ENCODE peak calls at places on chromosomes 6 and 20, in four cellular contexts. C, X, F and K are unnamed samples.

GRCh38 chr6:75528423-75528822 is 34.8 kb upstream of the FILIP1 start:
- DNase-seq in X (no peak), F (no peak), C (peak; percentile 23), K (no peak)

GRCh38 chr20:23387118-23387443 is 25.1 kb downstream of the GZF1 start:
- DNase-seq in F (no peak), C (no peak), X (no peak), K (no peak)

GRCh38 chr20:53917145-53918009 is 153.0 kb downstream of the BCAS1 start:
- DNase-seq in F (no peak), X (no peak), C (peak; percentile 79), K (peak; percentile 67)

GRCh38 chr6:43877021-43877420 is 107.0 kb downstream of the VEGFA start:
- DNase-seq in X (no peak), C (no peak), F (no peak), K (peak; percentile 23)

GRCh38 chr6:170086639-170087420 is 204.0 kb downstream of the DLL1 start:
- DNase-seq in C (no peak), F (no peak), X (no peak), K (no peak)

GRCh38 chr20:57614490-57615471 is 5.4 kb downstream of the ZBP1 start:
- DNase-seq in C (no peak), X (no peak), F (no peak), K (no peak)

GRCh38 chr6:139973602-139974373 is 599.3 kb upstream of the CITED2 start:
- DNase-seq in X (no peak), C (peak; percentile 23), F (no peak), K (peak; percentile 75)

GRCh38 chr6:46719099-46719498 is 16.1 kb downstream of the PLA2G7 start:
- DNase-seq in F (no peak), C (no peak), X (no peak), K (no peak)

GRCh38 chr6:152184573-152185157 is 377.2 kb downstream of the ESR1 start:
- DNase-seq in X (no peak), F (no peak), C (no peak), K (no peak)

GRCh38 chr6:73942581-73942980 is 246.6 kb downstream of the CD109 start:
- DNase-seq in C (peak; percentile 29), X (no peak), F (peak; percentile 24), K (no peak)

GRCh38 chr20:21156266-21156665 is 30.4 kb downstream of the KIZ start:
- DNase-seq in X (no peak), F (peak; percentile 29), C (peak; percentile 58), K (no peak)

GRCh38 chr6:683742-684440 is 9.0 kb downstream of the EXOC2 start:
- DNase-seq in X (no peak), F (no peak), C (peak; percentile 75), K (peak; percentile 7)

GRCh38 chr20:63911171-63911570 is 16.2 kb downstream of the DNAJC5 start:
- DNase-seq in X (no peak), F (no peak), C (peak; percentile 73), K (peak; percentile 67)

GRCh38 chr6:6696867-6697531 is 108.5 kb downstream of the LY86 start:
- DNase-seq in C (peak; percentile 53), X (no peak), F (no peak), K (peak; percentile 48)

GRCh38 chr6:165844232-165844631 is 181.2 kb upstream of the PDE10A start:
- DNase-seq in F (no peak), X (no peak), C (no peak), K (no peak)

GRCh38 chr6:15623282-15624116 is 39.3 kb downstream of the DTNBP1 start:
- DNase-seq in X (no peak), F (no peak), C (peak; percentile 24), K (peak; percentile 65)

GRCh38 chr6:108455688-108456087 is 105.0 kb upstream of the FOXO3 start:
- DNase-seq in F (no peak), X (no peak), C (no peak), K (no peak)

GRCh38 chr6:158002951-158003853 is 21.5 kb downstream of the SYNJ2 start:
- DNase-seq in F (no peak), X (no peak), C (peak; percentile 89), K (no peak)

GRCh38 chr6:132780770-132781371 is 17.6 kb downstream of the SLC18B1 start:
- DNase-seq in F (no peak), X (no peak), C (peak; percentile 55), K (no peak)

GRCh38 chr20:32252189-32252588 is 25.3 kb upstream of the KIF3B start:
- DNase-seq in F (no peak), X (no peak), C (no peak), K (no peak)

GRCh38 chr6:147808631-147809030 is 300.1 kb downstream of the SAMD5 start:
- DNase-seq in F (no peak), C (no peak), X (no peak), K (no peak)

GRCh38 chr6:112282217-112282616 is 27.9 kb upstream of the LAMA4 start:
- DNase-seq in F (peak; percentile 39), X (no peak), C (peak; percentile 85), K (no peak)

GRCh38 chr6:134732761-134733160 is 217.1 kb downstream of the ALDH8A1 start:
- DNase-seq in X (no peak), C (peak; percentile 40), F (no peak), K (no peak)

GRCh38 chr20:56426926-56427325 is 14.9 kb downstream of the CASS4 start:
- DNase-seq in C (no peak), X (no peak), F (no peak), K (no peak)

GRCh38 chr6:41071501-41071922 is 644 bp downstream of the OARD1 start:
- DNase-seq in C (no peak), X (no peak), F (no peak), K (no peak)

GRCh38 chr20:12394786-12395185 is 477.1 kb downstream of the BTBD3 start:
- DNase-seq in C (no peak), X (no peak), F (no peak), K (no peak)

GRCh38 chr20:53382263-53382844 is 211.3 kb downstream of the ZNF217 start:
- DNase-seq in X (no peak), F (no peak), C (no peak), K (no peak)

GRCh38 chr6:42783177-42783875 is 1.5 kb downstream of the BICRAL start:
- DNase-seq in F (peak; percentile 60), C (peak; percentile 79), X (peak; percentile 70), K (peak; percentile 61)

GRCh38 chr6:2503816-2504494 is 246.8 kb downstream of the MYLK4 start:
- DNase-seq in C (no peak), F (no peak), X (no peak), K (no peak)

GRCh38 chr6:145070791-145071190 is 664.5 kb downstream of the EPM2A start:
- DNase-seq in C (peak; percentile 39), X (no peak), F (peak; percentile 69), K (no peak)

GRCh38 chr6:45532626-45533258 is 155.0 kb upstream of the SUPT3H start:
- DNase-seq in X (no peak), C (peak; percentile 40), F (no peak), K (no peak)

GRCh38 chr20:34083781-34084180 is 28.3 kb downstream of the EIF2S2 start:
- DNase-seq in C (no peak), X (no peak), F (no peak), K (no peak)

GRCh38 chr6:97958143-97958542 is 675.1 kb upstream of the MMS22L start:
- DNase-seq in X (no peak), C (peak; percentile 10), F (no peak), K (no peak)